ENCODE peak calls at places on chromosomes 1 and 21, in four cellular contexts. X, Z, C and B are unnamed samples.

GRCh38 chr1:2573250-2573649 is 13.3 kb upstream of the PRXL2B start:
- DNase-seq in C (no peak), X (no peak), Z (no peak), B (no peak)

GRCh38 chr1:111142358-111142975 is 2.4 kb downstream of the CEPT1 start:
- DNase-seq in C (peak), X (no peak), Z (peak), B (no peak)

GRCh38 chr1:232844791-232845190 is 39.6 kb downstream of the MAP10 start:
- DNase-seq in C (no peak), X (peak), Z (no peak), B (no peak)

GRCh38 chr1:11929849-11930248 is 3.6 kb upstream of the KIAA2013 start:
- DNase-seq in X (peak), C (peak), Z (no peak), B (peak)

GRCh38 chr1:225467193-225468020 is 39.6 kb upstream of the LBR start:
- DNase-seq in C (peak), Z (no peak), X (no peak), B (no peak)

GRCh38 chr1:63703661-63704060 is 70.2 kb upstream of the ROR1 start:
- DNase-seq in X (no peak), C (no peak), Z (no peak), B (no peak)

GRCh38 chr1:174534789-174535188 is 87.0 kb downstream of the GPR52 start:
- DNase-seq in Z (no peak), X (peak), C (no peak), B (no peak)

GRCh38 chr1:43454270-43455011 is 710 bp upstream of the HYI start:
- DNase-seq in Z (peak), C (peak), X (peak), B (peak)

GRCh38 chr1:50329332-50329932 is 93.8 kb downstream of the DMRTA2 start:
- DNase-seq in Z (peak), C (no peak), X (no peak), B (no peak)

GRCh38 chr1:207897188-207897587 is 13.7 kb downstream of the CD34 start:
- DNase-seq in X (peak), C (no peak), Z (peak), B (no peak)

GRCh38 chr1:116722016-116722838 is 32.0 kb upstream of the CD2 start:
- DNase-seq in X (peak), Z (no peak), C (no peak), B (peak)

GRCh38 chr21:32940079-32941014 is 85.4 kb upstream of the OLIG2 start:
- DNase-seq in C (peak), Z (peak), X (peak), B (peak)

GRCh38 chr1:236489710-236490377 is 33.9 kb upstream of the LGALS8 start:
- DNase-seq in Z (peak), C (peak), X (peak), B (peak)

GRCh38 chr1:224433041-224433670 is 1.4 kb downstream of the WDR26 start:
- DNase-seq in Z (peak), C (peak), X (peak), B (peak)

GRCh38 chr1:1250828-1251284 is 4.3 kb upstream of the C1QTNF12 start:
- DNase-seq in X (no peak), Z (no peak), C (peak), B (no peak)

GRCh38 chr1:30305519-30305918 is 417.9 kb downstream of the MATN1 start:
- DNase-seq in Z (no peak), C (no peak), X (no peak), B (no peak)

GRCh38 chr1:61163794-61164193 is 81.4 kb downstream of the NFIA start:
- DNase-seq in X (peak), Z (no peak), C (no peak), B (no peak)

GRCh38 chr1:207805841-207806421 is 54.1 kb downstream of the CD46 start:
- DNase-seq in C (no peak), Z (no peak), X (peak), B (peak)

GRCh38 chr1:151455966-151456365 is 3.3 kb downstream of the POGZ start:
- DNase-seq in C (no peak), X (no peak), Z (no peak), B (no peak)
- H3K4me2 ChIP-seq in C (peak), X (no peak), Z (no peak), B (peak)

GRCh38 chr1:39977202-39977601 is 22.3 kb downstream of the MFSD2A start:
- DNase-seq in C (no peak), Z (no peak), X (peak), B (no peak)

GRCh38 chr1:39970274-39970673 is 15.3 kb downstream of the MFSD2A start:
- DNase-seq in X (no peak), C (no peak), Z (no peak), B (no peak)

GRCh38 chr1:39976732-39977131 is 21.8 kb downstream of the MFSD2A start:
- DNase-seq in C (no peak), Z (peak), X (no peak), B (no peak)

GRCh38 chr1:39971138-39971537 is 16.2 kb downstream of the MFSD2A start:
- DNase-seq in X (no peak), C (no peak), Z (no peak), B (no peak)

DNA sequence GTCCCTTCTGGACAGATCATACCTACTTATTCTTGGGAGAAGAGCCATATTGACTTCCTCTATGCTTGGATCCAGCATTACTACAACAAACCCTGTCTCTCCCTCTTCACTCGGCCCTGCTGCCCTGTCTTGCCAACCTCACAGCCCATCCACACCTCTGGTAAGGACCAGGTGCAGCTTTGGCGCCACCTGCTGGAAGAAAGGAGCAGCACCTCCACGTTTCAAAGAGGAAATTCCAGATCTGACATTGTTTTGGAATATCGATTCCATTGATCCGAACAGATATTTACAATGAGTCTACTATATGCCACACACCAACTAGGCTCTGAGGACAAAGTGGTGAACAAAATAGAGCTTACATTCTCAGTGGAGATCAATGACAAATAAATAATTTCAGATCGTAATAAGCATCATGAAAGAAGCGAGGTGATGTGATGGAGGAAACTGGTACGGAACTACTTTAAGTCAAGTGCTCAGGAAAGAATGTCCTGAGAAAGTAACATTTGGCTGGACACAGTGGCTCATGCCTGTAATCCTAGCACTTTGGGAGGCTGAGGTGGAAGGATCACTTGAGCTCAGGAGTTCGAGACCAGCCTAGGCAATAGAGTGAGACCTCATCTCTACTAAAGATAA is 18.7 kb downstream of the MFSD2A start:
- DNase-seq in C (peak), X (peak), Z (peak), B (peak)
- TF ChIP-seq EZH2phosphoT487 in C (no peak), X (no peak), Z (no peak), B (no peak)

GRCh38 chr1:53394306-53394705 is 64.9 kb upstream of the DMRTB1 start:
- DNase-seq in C (no peak), X (no peak), Z (no peak), B (no peak)
- H2AFZ ChIP-seq in C (no peak), X (no peak), Z (no peak), B (no peak)

DNA sequence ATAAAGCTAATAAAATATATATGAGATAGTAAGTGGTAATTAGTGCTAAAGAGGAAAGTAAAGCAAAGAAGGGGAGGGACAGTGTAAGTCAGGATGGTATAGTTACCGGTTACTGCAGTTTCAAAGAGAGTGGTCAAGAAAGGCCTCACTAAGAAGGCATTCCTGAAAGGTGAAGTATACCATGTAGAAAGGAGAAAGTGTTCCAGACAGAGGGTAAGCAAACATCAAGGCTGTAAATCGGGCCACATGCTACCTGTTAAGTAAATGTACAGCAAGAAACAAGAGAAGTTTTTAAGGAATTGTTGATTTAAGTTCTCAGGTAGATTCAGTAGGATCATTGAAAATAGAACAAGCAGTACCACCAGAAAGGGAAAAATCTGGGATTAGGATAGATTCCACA is 9.7 kb downstream of the DESI2 start:
- DNase-seq in Z (no peak), C (no peak), X (peak), B (peak)
- H3K4me2 ChIP-seq in Z (no peak), C (peak), X (no peak), B (peak)

GRCh38 chr1:6424619-6425593 is at the start of gene ESPN:
- DNase-seq in Z (peak), X (peak), C (no peak), B (peak)
- TF ChIP-seq EZH2phosphoT487 in Z (peak), X (no peak), C (no peak), B (no peak)

DNA sequence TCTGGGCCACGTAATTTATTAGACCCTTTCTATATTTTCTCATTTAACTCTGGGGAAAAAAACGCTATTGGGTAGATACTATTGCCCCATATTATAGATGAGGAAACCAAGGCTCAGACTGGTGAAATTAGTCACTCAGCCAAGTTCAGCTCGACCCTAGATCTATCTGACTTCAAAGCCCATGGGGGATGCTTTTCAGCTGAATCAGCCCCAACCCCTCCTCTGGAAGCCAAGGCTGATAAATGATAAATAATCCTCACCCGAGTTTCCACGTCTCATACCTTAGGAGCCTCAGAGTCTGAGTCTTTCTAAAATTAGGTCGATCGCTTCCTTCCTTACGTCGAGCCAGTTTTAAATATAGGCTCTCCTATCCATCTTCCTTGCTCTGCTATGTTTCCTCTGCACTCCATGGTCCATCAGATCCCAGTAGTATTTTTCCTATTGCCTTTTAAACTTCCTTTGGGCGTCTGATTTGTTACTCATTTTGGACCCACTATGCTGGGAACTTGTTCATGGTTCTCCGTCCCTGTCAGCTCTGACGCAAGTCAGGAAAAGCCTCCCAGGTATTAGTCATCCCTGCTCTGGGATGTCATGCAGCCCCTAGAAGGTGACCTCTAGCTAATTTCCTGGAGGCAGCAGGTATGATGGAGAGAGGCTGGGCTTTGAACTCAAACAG is 122.8 kb downstream of the PLPP3 start:
- DNase-seq in Z (no peak), X (peak), C (no peak), B (peak)
- H2AFZ ChIP-seq in Z (no peak), X (peak), C (no peak), B (no peak)

DNA sequence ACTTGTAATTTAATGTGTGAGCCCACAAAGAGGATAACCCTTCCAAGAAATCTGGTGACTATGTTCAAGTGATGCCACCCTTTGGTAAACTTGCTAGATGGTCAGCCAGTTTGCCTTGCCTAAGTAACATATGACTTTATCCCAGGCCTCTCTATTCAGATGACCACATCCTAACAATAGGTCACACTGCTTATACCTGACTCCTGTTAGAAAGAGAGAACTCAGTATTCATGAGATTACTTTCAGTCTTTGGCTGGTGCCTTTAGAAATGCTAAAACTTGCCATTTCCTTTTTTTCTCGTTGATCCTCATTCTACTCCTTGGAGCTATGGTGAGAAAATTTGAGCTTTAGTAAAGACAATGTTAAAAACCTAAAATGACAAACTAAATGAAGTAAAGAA is 28.5 kb upstream of the SERBP1 start:
- DNase-seq in Z (peak), C (no peak), X (no peak), B (no peak)
- H3K4me2 ChIP-seq in Z (peak), C (no peak), X (no peak), B (no peak)

GRCh38 chr1:223299553-223299952 is 64.4 kb downstream of the SUSD4 start:
- DNase-seq in Z (no peak), X (no peak), C (no peak), B (no peak)
- TF ChIP-seq EZH2phosphoT487 in Z (no peak), X (no peak), C (no peak), B (no peak)